ENCODE peak calls at places on chromosomes 6 and 20, in ten cellular contexts. C is RCC 7860; N is transverse colon; R is uterus; F is ecto neural progenitor cell; B is activated T-cell treated with anti-CD3 and anti-CD28 coated beads, Interleukin-2, amount 50 U/mL, for 72 hours; V is CD4-positive, CD25-positive, alpha-beta regulatory T cell; E is mammary epithelial cell; X is tibial artery; P is HFFc6. D is an unnamed sample.

GRCh38 chr6:69018911-69019310 is 383.8 kb downstream of the ADGRB3 start:
- DNase-seq in C (no peak), N (no peak), R (no peak), F (no peak), B (no peak), V (no peak), E (no peak), X (no peak), P (no peak), D (peak)

GRCh38 chr20:23626040-23626620 is 11.6 kb downstream of the CST3 start:
- DNase-seq in C (no peak), N (peak), R (no peak), F (peak), B (no peak), V (peak), E (peak), X (no peak), P (no peak), D (no peak)

GRCh38 chr20:45433316-45433715 is 17.4 kb downstream of the PIGT start:
- DNase-seq in C (peak), N (peak), R (peak), F (no peak), B (no peak), V (no peak), E (peak), X (peak), P (peak), D (no peak)

GRCh38 chr6:6891074-6891754 is 216.5 kb upstream of the RREB1 start:
- DNase-seq in C (no peak), N (peak), R (no peak), F (no peak), B (no peak), V (no peak), E (no peak), X (no peak), P (no peak), D (no peak)

GRCh38 chr6:56593801-56594318 is 48.8 kb downstream of the DST start:
- DNase-seq in C (no peak), N (no peak), R (no peak), F (no peak), B (peak), V (peak), E (no peak), X (no peak), P (no peak), D (no peak)

GRCh38 chr6:165705941-165706340 is 42.9 kb upstream of the PDE10A start:
- DNase-seq in C (no peak), N (no peak), R (no peak), F (no peak), B (no peak), V (no peak), E (no peak), X (no peak), P (no peak), D (no peak)

GRCh38 chr6:23174781-23175361 is 605.5 kb downstream of the HDGFL1 start:
- DNase-seq in C (peak), N (no peak), R (no peak), F (no peak), B (no peak), V (no peak), E (peak), X (no peak), P (peak), D (peak)

GRCh38 chr20:9119776-9120175 is 50.9 kb downstream of the PLCB4 start:
- DNase-seq in C (no peak), N (no peak), R (no peak), F (no peak), B (no peak), V (no peak), E (peak), X (no peak), P (peak), D (peak)

GRCh38 chr6:146110990-146111389 is 82.1 kb downstream of the GRM1 start:
- DNase-seq in C (no peak), N (no peak), R (no peak), F (no peak), B (no peak), V (no peak), E (no peak), X (no peak), P (no peak), D (no peak)

GRCh38 chr20:8151371-8151770 is 19.3 kb downstream of the PLCB1 start:
- DNase-seq in C (no peak), N (no peak), R (no peak), F (no peak), B (no peak), V (no peak), E (no peak), X (no peak), P (no peak), D (no peak)

GRCh38 chr20:56875052-56875663 is 246.1 kb downstream of the TFAP2C start:
- DNase-seq in C (peak), N (peak), R (no peak), F (no peak), B (no peak), V (no peak), E (peak), X (no peak), P (peak), D (peak)

GRCh38 chr6:53752856-53753255 is 41.9 kb upstream of the LRRC1 start:
- DNase-seq in C (no peak), N (no peak), R (no peak), F (no peak), B (no peak), V (no peak), E (peak), X (no peak), P (peak), D (peak)

GRCh38 chr6:122400121-122400450 is 634 bp downstream of the HSF2 start:
- DNase-seq in C (no peak), N (no peak), R (no peak), F (no peak), B (no peak), V (no peak), E (no peak), X (peak), P (peak), D (peak)

GRCh38 chr6:39997101-39997635 is 62.9 kb upstream of the MOCS1 start:
- DNase-seq in C (no peak), N (no peak), R (no peak), F (no peak), B (no peak), V (no peak), E (peak), X (no peak), P (no peak), D (no peak)

GRCh38 chr6:159943101-159943632 is 25.7 kb upstream of the IGF2R start:
- DNase-seq in C (no peak), N (no peak), R (no peak), F (no peak), B (no peak), V (no peak), E (peak), X (peak), P (peak), D (peak)

GRCh38 chr20:38173237-38174156 is 8.4 kb upstream of the TGM2 start:
- DNase-seq in C (peak), N (no peak), R (peak), F (no peak), B (no peak), V (no peak), E (peak), X (peak), P (peak), D (peak)

GRCh38 chr20:64232794-64233193 is 22.8 kb upstream of the PCMTD2 start:
- DNase-seq in C (no peak), N (no peak), R (no peak), F (no peak), B (no peak), V (no peak), E (no peak), X (no peak), P (no peak), D (peak)

GRCh38 chr6:133512410-133513016 is 271.4 kb downstream of the EYA4 start:
- DNase-seq in C (peak), N (peak), R (peak), F (peak), B (peak), V (peak), E (peak), X (no peak), P (peak), D (peak)

GRCh38 chr6:95877480-95877879 is 138.3 kb upstream of the FUT9 start:
- DNase-seq in C (no peak), N (no peak), R (no peak), F (no peak), B (no peak), V (no peak), E (no peak), X (no peak), P (no peak), D (no peak)

GRCh38 chr6:162921062-162921461 is 193.3 kb downstream of the PACRG start:
- DNase-seq in C (no peak), N (no peak), R (no peak), F (no peak), B (no peak), V (no peak), E (no peak), X (no peak), P (no peak), D (no peak)

GRCh38 chr6:6783736-6784135 is 195.2 kb downstream of the LY86 start:
- DNase-seq in C (no peak), N (no peak), R (no peak), F (no peak), B (no peak), V (no peak), E (no peak), X (no peak), P (no peak), D (no peak)

GRCh38 chr20:9025643-9026042 is 43.2 kb upstream of the PLCB4 start:
- DNase-seq in C (peak), N (no peak), R (no peak), F (no peak), B (no peak), V (no peak), E (peak), X (no peak), P (peak), D (peak)

GRCh38 chr20:24460712-24461111 is 8.7 kb upstream of the SYNDIG1 start:
- DNase-seq in C (no peak), N (no peak), R (no peak), F (no peak), B (no peak), V (no peak), E (no peak), X (no peak), P (peak), D (no peak)

GRCh38 chr6:65004283-65004682 is 702.7 kb downstream of the EYS start:
- DNase-seq in C (no peak), N (no peak), R (no peak), F (no peak), B (no peak), V (no peak), E (no peak), X (no peak), P (no peak), D (no peak)

GRCh38 chr6:41283597-41283996 is 2.9 kb downstream of the TREM1 start:
- DNase-seq in C (no peak), N (no peak), R (no peak), F (no peak), B (no peak), V (no peak), E (no peak), X (no peak), P (no peak), D (no peak)

GRCh38 chr20:2753456-2754040 is 46.9 kb downstream of the CPXM1 start:
- DNase-seq in C (no peak), N (no peak), R (no peak), F (no peak), B (no peak), V (no peak), E (no peak), X (no peak), P (no peak), D (no peak)

GRCh38 chr6:40523505-40524172 is 63.5 kb downstream of the LRFN2 start:
- DNase-seq in C (no peak), N (no peak), R (no peak), F (no peak), B (no peak), V (no peak), E (peak), X (no peak), P (no peak), D (no peak)

GRCh38 chr6:141335889-141336288 is 796.8 kb upstream of the GJE1 start:
- DNase-seq in C (no peak), N (no peak), R (no peak), F (no peak), B (no peak), V (no peak), E (no peak), X (no peak), P (no peak), D (peak)

GRCh38 chr6:16544006-16544405 is 217.3 kb downstream of the ATXN1 start:
- DNase-seq in C (peak), N (no peak), R (no peak), F (peak), B (no peak), V (no peak), E (no peak), X (peak), P (peak), D (peak)

GRCh38 chr6:128808856-128809255 is 74.1 kb upstream of the LAMA2 start:
- DNase-seq in C (no peak), N (no peak), R (no peak), F (no peak), B (no peak), V (no peak), E (no peak), X (no peak), P (no peak), D (no peak)

GRCh38 chr6:90490030-90490429 is 96.8 kb downstream of the MAP3K7 start:
- DNase-seq in C (no peak), N (no peak), R (no peak), F (no peak), B (no peak), V (no peak), E (no peak), X (no peak), P (no peak), D (no peak)